ENCODE peak calls at places on chromosome 22, in six cellular contexts. One of them, this sample, is unnamed.

GRCh38 chr22:37744589-37744988 is 47.7 kb downstream of the TRIOBP start:
- DNase-seq in breast epithelium: no peak
- DNase-seq in RWPE2: no peak
- DNase-seq in CD4-positive, alpha-beta memory T cell: no peak
- DNase-seq in lung: no peak
- DNase-seq in thoracic aorta: no peak
- DNase-seq in this sample: no peak

GRCh38 chr22:22920910-22921550 is 33.4 kb downstream of the IGLL5 start:
- DNase-seq in thoracic aorta: no peak
- DNase-seq in lung: no peak
- DNase-seq in CD4-positive, alpha-beta memory T cell: no peak
- DNase-seq in RWPE2: no peak
- DNase-seq in breast epithelium: no peak
- DNase-seq in this sample: no peak

GRCh38 chr22:38219644-38220043 is 17.9 kb downstream of the MAFF start:
- DNase-seq in RWPE2: no peak
- DNase-seq in CD4-positive, alpha-beta memory T cell: no peak
- DNase-seq in lung: no peak
- DNase-seq in thoracic aorta: no peak
- DNase-seq in breast epithelium: no peak
- DNase-seq in this sample: no peak

GRCh38 chr22:26364066-26365015 is 64.7 kb upstream of the ASPHD2 start:
- DNase-seq in RWPE2: no peak
- DNase-seq in CD4-positive, alpha-beta memory T cell: peak; percentile 49
- DNase-seq in lung: peak; percentile 54
- DNase-seq in breast epithelium: no peak
- DNase-seq in thoracic aorta: no peak
- DNase-seq in this sample: peak; percentile 17

GRCh38 chr22:20437253-20438065 is at the start of gene SCARF2:
- DNase-seq in lung: no peak
- DNase-seq in thoracic aorta: no peak
- DNase-seq in RWPE2: peak; percentile 52
- DNase-seq in breast epithelium: no peak
- DNase-seq in CD4-positive, alpha-beta memory T cell: no peak
- DNase-seq in this sample: no peak

GRCh38 chr22:25709758-25710157 is 32.2 kb upstream of the MYO18B start:
- DNase-seq in breast epithelium: no peak
- DNase-seq in RWPE2: no peak
- DNase-seq in lung: no peak
- DNase-seq in CD4-positive, alpha-beta memory T cell: no peak
- DNase-seq in thoracic aorta: no peak
- DNase-seq in this sample: no peak

GRCh38 chr22:44919691-44920090 is 90.1 kb downstream of the PHF21B start:
- DNase-seq in CD4-positive, alpha-beta memory T cell: no peak
- DNase-seq in breast epithelium: peak; percentile 36
- DNase-seq in RWPE2: peak; percentile 47
- DNase-seq in thoracic aorta: no peak
- DNase-seq in lung: no peak
- DNase-seq in this sample: no peak

GRCh38 chr22:40418366-40419201 is 48.2 kb downstream of the SGSM3 start:
- DNase-seq in RWPE2: no peak
- DNase-seq in CD4-positive, alpha-beta memory T cell: no peak
- DNase-seq in breast epithelium: peak; percentile 48
- DNase-seq in thoracic aorta: no peak
- DNase-seq in lung: no peak
- DNase-seq in this sample: peak; percentile 65

GRCh38 chr22:24429411-24430365 is 2.3 kb downstream of the ADORA2A start:
- DNase-seq in breast epithelium: no peak
- DNase-seq in RWPE2: no peak
- DNase-seq in thoracic aorta: no peak
- DNase-seq in lung: no peak
- DNase-seq in CD4-positive, alpha-beta memory T cell: peak; percentile 69
- DNase-seq in this sample: no peak

GRCh38 chr22:49656291-49656851 is 171.3 kb downstream of the BRD1 start:
- DNase-seq in breast epithelium: no peak
- DNase-seq in lung: no peak
- DNase-seq in RWPE2: peak; percentile 45
- DNase-seq in CD4-positive, alpha-beta memory T cell: no peak
- DNase-seq in thoracic aorta: no peak
- DNase-seq in this sample: no peak
- H3K27ac ChIP-seq in breast epithelium: no peak overlapping the region
- H3K27ac ChIP-seq in lung: no peak overlapping the region
- H3K27ac ChIP-seq in RWPE2: no peak overlapping the region
- H3K27ac ChIP-seq in CD4-positive, alpha-beta memory T cell: peak overlapping the region; percentile 34
- H3K27ac ChIP-seq in thoracic aorta: no peak overlapping the region
- H3K27ac ChIP-seq in this sample: no peak overlapping the region

GRCh38 chr22:39243443-39244072 is 1.2 kb downstream of the PDGFB start:
- DNase-seq in lung: no peak
- DNase-seq in breast epithelium: no peak
- DNase-seq in CD4-positive, alpha-beta memory T cell: no peak
- DNase-seq in RWPE2: no peak
- DNase-seq in thoracic aorta: no peak
- DNase-seq in this sample: no peak

GRCh38 chr22:39242389-39242808 is 2.4 kb downstream of the PDGFB start:
- DNase-seq in lung: no peak
- DNase-seq in breast epithelium: no peak
- DNase-seq in CD4-positive, alpha-beta memory T cell: no peak
- DNase-seq in thoracic aorta: no peak
- DNase-seq in RWPE2: no peak
- DNase-seq in this sample: no peak

GRCh38 chr22:39244073-39244495 is 698 bp downstream of the PDGFB start:
- DNase-seq in RWPE2: no peak
- DNase-seq in thoracic aorta: no peak
- DNase-seq in breast epithelium: no peak
- DNase-seq in lung: no peak
- DNase-seq in CD4-positive, alpha-beta memory T cell: no peak
- DNase-seq in this sample: peak; percentile 37

GRCh38 chr22:39241632-39242388 is 3.0 kb downstream of the PDGFB start:
- DNase-seq in RWPE2: no peak
- DNase-seq in breast epithelium: no peak
- DNase-seq in thoracic aorta: no peak
- DNase-seq in lung: no peak
- DNase-seq in CD4-positive, alpha-beta memory T cell: peak; percentile 80
- DNase-seq in this sample: no peak

DNA sequence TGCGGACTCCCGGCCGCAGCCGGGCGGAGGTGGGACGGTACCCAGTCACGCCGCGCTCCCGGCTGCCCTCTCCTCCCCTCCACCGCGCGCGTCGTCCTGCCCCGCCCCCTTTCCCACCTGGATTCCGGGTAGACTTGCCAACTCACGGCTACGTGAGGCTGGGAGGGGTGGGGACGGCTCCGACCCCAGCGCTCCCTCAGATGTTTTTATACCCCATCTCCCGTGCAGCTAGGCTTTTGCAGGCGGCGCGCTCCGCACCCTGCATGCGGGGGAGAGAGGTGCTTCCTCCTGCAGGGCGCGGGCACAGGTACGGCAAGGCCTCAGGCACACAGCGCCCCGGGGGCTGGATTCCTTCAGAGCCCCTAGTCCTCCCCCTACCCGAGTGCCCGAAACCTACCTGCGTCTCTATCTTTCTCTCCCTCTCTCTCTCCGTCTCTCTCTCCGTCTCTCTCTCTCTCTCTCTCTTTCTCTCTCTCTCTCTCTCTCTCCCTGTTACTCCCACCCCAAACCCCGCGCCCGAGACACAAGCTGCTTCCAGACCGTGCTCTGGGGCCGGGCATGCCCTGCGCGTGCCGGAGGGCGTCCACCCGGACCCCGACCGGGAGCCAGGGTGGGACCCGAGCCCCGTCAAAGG is 1.9 kb downstream of the PDGFB start:
- DNase-seq in lung: no peak
- DNase-seq in breast epithelium: peak; percentile 81
- DNase-seq in RWPE2: no peak
- DNase-seq in thoracic aorta: no peak
- DNase-seq in CD4-positive, alpha-beta memory T cell: peak; percentile 64
- DNase-seq in this sample: peak; percentile 65
- H3K27ac ChIP-seq in lung: peak overlapping the region; percentile 64
- H3K27ac ChIP-seq in breast epithelium: peak overlapping the region; percentile 93
- H3K27ac ChIP-seq in RWPE2: peak overlapping the region; percentile 81
- H3K27ac ChIP-seq in thoracic aorta: peak overlapping the region; percentile 15
- H3K27ac ChIP-seq in CD4-positive, alpha-beta memory T cell: peak overlapping the region; percentile 36
- H3K27ac ChIP-seq in this sample: peak overlapping the region; percentile 87

GRCh38 chr22:18055619-18056160 is 22.1 kb upstream of the PEX26 start:
- DNase-seq in thoracic aorta: no peak
- DNase-seq in lung: no peak
- DNase-seq in RWPE2: no peak
- DNase-seq in breast epithelium: no peak
- DNase-seq in CD4-positive, alpha-beta memory T cell: no peak
- DNase-seq in this sample: no peak
- H3K27ac ChIP-seq in thoracic aorta: peak overlapping the region; percentile 86
- H3K27ac ChIP-seq in lung: no peak overlapping the region
- H3K27ac ChIP-seq in RWPE2: peak overlapping the region; percentile 13
- H3K27ac ChIP-seq in breast epithelium: peak overlapping the region; percentile 89
- H3K27ac ChIP-seq in CD4-positive, alpha-beta memory T cell: no peak overlapping the region
- H3K27ac ChIP-seq in this sample: peak overlapping the region; percentile 95

GRCh38 chr22:27420186-27420816 is 381.3 kb downstream of the MN1 start:
- DNase-seq in breast epithelium: no peak
- DNase-seq in thoracic aorta: no peak
- DNase-seq in CD4-positive, alpha-beta memory T cell: no peak
- DNase-seq in RWPE2: no peak
- DNase-seq in lung: no peak
- DNase-seq in this sample: no peak
- H3K27ac ChIP-seq in breast epithelium: peak overlapping the region; percentile 80
- H3K27ac ChIP-seq in thoracic aorta: peak overlapping the region; percentile 83
- H3K27ac ChIP-seq in CD4-positive, alpha-beta memory T cell: no peak overlapping the region
- H3K27ac ChIP-seq in RWPE2: peak overlapping the region; percentile 81
- H3K27ac ChIP-seq in lung: no peak overlapping the region
- H3K27ac ChIP-seq in this sample: no peak overlapping the region